ENCODE peak calls at places on chromosomes 3 and 15, in ten cellular contexts. K is esophagus muscularis mucosa; E is stimulated activated CD8-positive, alpha-beta memory T cell treated with anti-CD3 and anti-CD28 coated beads, Interleukin-7, amount 100 ng/mL, for 1 hour; H is adrenal gland; B is mesendoderm; D is activated CD8-positive, alpha-beta memory T cell treated with anti-CD3 and anti-CD28 coated beads, Interleukin-2, amount 50 U/mL, for 48 hours; S is HT1080; T is amniotic stem cell; N is T-helper 1 cell; A is kidney tubule cell. G is an unnamed sample.

GRCh38 chr3:55564709-55565108 is 77.6 kb upstream of the WNT5A start:
- DNase-seq in N (no peak), S (no peak), T (no peak), D (no peak), H (no peak), B (no peak), E (no peak), A (no peak), K (no peak), G (no peak)

GRCh38 chr15:60362318-60363023 is 35.3 kb downstream of the ANXA2 start:
- DNase-seq in H (no peak), D (no peak), B (no peak), N (no peak), S (peak; percentile 92), K (no peak), T (peak; percentile 62), E (no peak), A (peak; percentile 68), G (no peak)

GRCh38 chr3:151315136-151315535 is 1.5 kb downstream of the GPR87 start:
- DNase-seq in K (no peak), A (peak; percentile 41), T (no peak), S (peak; percentile 61), N (no peak), D (no peak), B (peak; percentile 70), H (no peak), E (no peak), G (no peak)

GRCh38 chr3:138078901-138079344 is 36.5 kb downstream of the DZIP1L start:
- DNase-seq in S (peak; percentile 100), E (no peak), H (no peak), D (no peak), B (peak; percentile 60), K (no peak), N (no peak), A (peak; percentile 95), T (peak; percentile 81), G (no peak)

GRCh38 chr3:135927170-135927569 is 38.4 kb upstream of the PPP2R3A start:
- DNase-seq in A (peak; percentile 51), B (no peak), D (no peak), H (no peak), N (no peak), E (no peak), S (peak; percentile 45), T (peak; percentile 74), K (peak; percentile 66), G (no peak)

GRCh38 chr3:141763088-141763750 is at the start of gene GRK7:
- DNase-seq in D (no peak), T (no peak), N (no peak), H (no peak), A (no peak), E (no peak), S (no peak), B (no peak), K (no peak), G (no peak)

GRCh38 chr3:195111322-195111710 is 159.6 kb downstream of the XXYLT1 start:
- DNase-seq in D (no peak), A (no peak), K (no peak), S (no peak), B (no peak), E (no peak), H (no peak), T (no peak), N (no peak), G (peak; percentile 60)

GRCh38 chr3:58560771-58561311 is 16.4 kb downstream of the FAM107A start:
- DNase-seq in K (no peak), H (no peak), A (peak; percentile 97), E (no peak), B (peak; percentile 99), S (peak; percentile 97), T (peak; percentile 75), D (no peak), N (no peak), G (no peak)

GRCh38 chr3:124607163-124607562 is 123.1 kb upstream of the UMPS start:
- DNase-seq in S (peak; percentile 66), H (no peak), D (no peak), E (no peak), N (no peak), T (peak; percentile 36), A (peak; percentile 41), B (no peak), K (no peak), G (no peak)

GRCh38 chr15:74541494-74542191 is 623 bp downstream of the ARID3B start:
- DNase-seq in N (peak; percentile 14), A (peak; percentile 82), T (no peak), K (no peak), D (peak; percentile 76), H (peak; percentile 44), E (peak; percentile 44), B (peak; percentile 91), S (peak; percentile 73), G (peak; percentile 69)

GRCh38 chr3:81816473-81817260 is 55.2 kb upstream of the GBE1 start:
- DNase-seq in A (peak; percentile 79), T (no peak), N (no peak), E (no peak), H (peak; percentile 26), K (no peak), B (no peak), D (no peak), S (peak; percentile 2), G (no peak)

GRCh38 chr3:150394606-150395005 is 13.5 kb upstream of the TSC22D2 start:
- DNase-seq in S (no peak), B (no peak), T (no peak), H (no peak), A (no peak), D (no peak), N (no peak), K (no peak), E (no peak), G (no peak)

GRCh38 chr15:55802600-55803376 is 59.8 kb upstream of the PRTG start:
- DNase-seq in N (no peak), H (no peak), D (no peak), T (no peak), E (no peak), A (no peak), S (no peak), K (no peak), B (no peak), G (no peak)

GRCh38 chr3:43291546-43291945 is 5.2 kb downstream of the SNRK start:
- DNase-seq in B (no peak), N (no peak), A (no peak), S (no peak), D (no peak), H (no peak), T (no peak), K (no peak), E (no peak), G (no peak)

GRCh38 chr3:188747487-188747886 is 424.3 kb upstream of the TPRG1 start:
- DNase-seq in A (no peak), B (no peak), D (no peak), T (no peak), N (no peak), S (no peak), E (no peak), K (no peak), H (no peak), G (no peak)

GRCh38 chr3:57746156-57747125 is 9.7 kb upstream of the SLMAP start:
- DNase-seq in E (no peak), A (no peak), B (no peak), D (no peak), K (no peak), H (no peak), S (no peak), N (no peak), T (no peak), G (no peak)

GRCh38 chr15:101307048-101307896 is 12.2 kb upstream of the SNRPA1 start:
- DNase-seq in K (no peak), E (no peak), T (no peak), H (no peak), N (no peak), B (no peak), S (no peak), D (no peak), A (no peak), G (peak; percentile 46)

GRCh38 chr3:127216415-127217261 is 23.7 kb downstream of the PRR23E start:
- DNase-seq in B (no peak), E (no peak), T (no peak), K (no peak), H (no peak), S (peak; percentile 53), N (no peak), A (peak; percentile 15), D (no peak), G (no peak)

GRCh38 chr15:82856397-82857170 is 47.2 kb downstream of the WHAMM start:
- DNase-seq in B (no peak), T (no peak), E (no peak), S (no peak), K (no peak), D (no peak), A (peak; percentile 43), H (peak; percentile 58), N (no peak), G (no peak)

GRCh38 chr15:88238618-88239430 is 17.7 kb downstream of the NTRK3 start:
- DNase-seq in A (peak; percentile 5), D (no peak), K (no peak), H (no peak), B (peak; percentile 84), T (no peak), E (no peak), N (no peak), S (no peak), G (no peak)